ENCODE peak calls at places on chromosomes 6 and 20, in five cellular contexts. One of them, this sample, is unnamed.
A peak's percentile ranks its signal among the peaks of the same experiment; 100 is the strongest.

GRCh38 chr20:62772994-62773858 is 23.0 kb upstream of the MRGBP start:
- DNase-seq in activated T-cell treated with anti-CD3 and anti-CD28 coated beads for 24 hours: no peak
- DNase-seq in endothelial cell: no peak
- DNase-seq in T-helper 1 cell: no peak
- DNase-seq in globus pallidus: no peak
- DNase-seq in this sample: no peak

GRCh38 chr6:161545741-161546140 is 271.9 kb upstream of the AGPAT4 start:
- DNase-seq in globus pallidus: no peak
- DNase-seq in T-helper 1 cell: no peak
- DNase-seq in activated T-cell treated with anti-CD3 and anti-CD28 coated beads for 24 hours: no peak
- DNase-seq in endothelial cell: no peak
- DNase-seq in this sample: no peak

GRCh38 chr20:695165-695866 is 19.7 kb upstream of the SCRT2 start:
- DNase-seq in activated T-cell treated with anti-CD3 and anti-CD28 coated beads for 24 hours: no peak
- DNase-seq in T-helper 1 cell: no peak
- DNase-seq in globus pallidus: no peak
- DNase-seq in endothelial cell: no peak
- DNase-seq in this sample: no peak

GRCh38 chr6:140572867-140573266 is 1198.4 kb upstream of the CITED2 start:
- DNase-seq in T-helper 1 cell: no peak
- DNase-seq in activated T-cell treated with anti-CD3 and anti-CD28 coated beads for 24 hours: no peak
- DNase-seq in globus pallidus: no peak
- DNase-seq in endothelial cell: no peak
- DNase-seq in this sample: no peak

GRCh38 chr6:131381052-131381451 is 192.0 kb upstream of the ARG1 start:
- DNase-seq in globus pallidus: no peak
- DNase-seq in endothelial cell: no peak
- DNase-seq in activated T-cell treated with anti-CD3 and anti-CD28 coated beads for 24 hours: no peak
- DNase-seq in T-helper 1 cell: no peak
- DNase-seq in this sample: no peak

GRCh38 chr6:94163877-94164276 is 744.5 kb upstream of the EPHA7 start:
- DNase-seq in T-helper 1 cell: no peak
- DNase-seq in endothelial cell: no peak
- DNase-seq in activated T-cell treated with anti-CD3 and anti-CD28 coated beads for 24 hours: no peak
- DNase-seq in globus pallidus: no peak
- DNase-seq in this sample: no peak

GRCh38 chr20:62485062-62485700 is 9.4 kb upstream of the GATA5 start:
- DNase-seq in endothelial cell: no peak
- DNase-seq in activated T-cell treated with anti-CD3 and anti-CD28 coated beads for 24 hours: no peak
- DNase-seq in globus pallidus: no peak
- DNase-seq in T-helper 1 cell: no peak
- DNase-seq in this sample: no peak

GRCh38 chr6:4781967-4782537 is 5.8 kb downstream of the CDYL start:
- DNase-seq in T-helper 1 cell: no peak
- DNase-seq in endothelial cell: no peak
- DNase-seq in globus pallidus: no peak
- DNase-seq in activated T-cell treated with anti-CD3 and anti-CD28 coated beads for 24 hours: no peak
- DNase-seq in this sample: no peak

GRCh38 chr6:39893286-39893685 is 41.0 kb downstream of the MOCS1 start:
- DNase-seq in activated T-cell treated with anti-CD3 and anti-CD28 coated beads for 24 hours: no peak
- DNase-seq in globus pallidus: no peak
- DNase-seq in T-helper 1 cell: no peak
- DNase-seq in endothelial cell: no peak
- DNase-seq in this sample: no peak

GRCh38 chr6:54283877-54284860 is 24.1 kb upstream of the TINAG start:
- DNase-seq in globus pallidus: no peak
- DNase-seq in endothelial cell: no peak
- DNase-seq in activated T-cell treated with anti-CD3 and anti-CD28 coated beads for 24 hours: no peak
- DNase-seq in T-helper 1 cell: no peak
- DNase-seq in this sample: no peak

GRCh38 chr20:10672579-10673127 is 1.1 kb downstream of the JAG1 start:
- DNase-seq in T-helper 1 cell: peak; percentile 41
- DNase-seq in globus pallidus: no peak
- DNase-seq in activated T-cell treated with anti-CD3 and anti-CD28 coated beads for 24 hours: peak; percentile 13
- DNase-seq in endothelial cell: peak; percentile 39
- DNase-seq in this sample: no peak

GRCh38 chr20:32779500-32780215 is 17.5 kb downstream of the DNMT3B start:
- DNase-seq in T-helper 1 cell: no peak
- DNase-seq in activated T-cell treated with anti-CD3 and anti-CD28 coated beads for 24 hours: no peak
- DNase-seq in endothelial cell: peak; percentile 74
- DNase-seq in globus pallidus: no peak
- DNase-seq in this sample: no peak